ENCODE peak calls at places on chromosome 18, in ten cellular contexts. Q is T-helper 1 cell; B is neural crest cell; M is fibroblast of the aortic adventitia; C is SHP77; Z is stimulated activated CD4-positive, alpha-beta T cell treated with anti-CD3 and anti-CD28 coated beads, Interleukin-4, amount 100 ng/mL, for 24 hours; H is PC-3; S is stimulated activated naive CD8-positive, alpha-beta T cell treated with anti-CD3 and anti-CD28 coated beads, Interleukin-15, Interleukin-2, amounts not matched to agents 100 U/mL and 50 U/mL, for 24 hours; N is fibroblast of villous mesenchyme; D is GM03348. K is an unnamed sample.

GRCh38 chr18:58148954-58149471 is 105.0 kb downstream of the NEDD4L start:
- DNase-seq in H (peak), D (no peak), Q (no peak), N (no peak), C (no peak), B (no peak), S (no peak), M (no peak), Z (no peak), K (no peak)

GRCh38 chr18:77071711-77072292 is 60.8 kb downstream of the MBP start:
- DNase-seq in D (peak), S (peak), B (no peak), N (peak), C (peak), Q (peak), H (peak), M (peak), Z (peak), K (no peak)

GRCh38 chr18:1394426-1394825 is 489.8 kb downstream of the ADCYAP1 start:
- DNase-seq in M (no peak), H (peak), Q (no peak), B (no peak), Z (no peak), D (no peak), S (no peak), N (no peak), C (no peak), K (no peak)

GRCh38 chr18:58310517-58310916 is 266.5 kb downstream of the NEDD4L start:
- DNase-seq in Z (peak), D (no peak), B (no peak), M (no peak), Q (no peak), S (peak), C (no peak), H (no peak), N (no peak), K (no peak)

GRCh38 chr18:69064063-69064462 is 266.2 kb downstream of the CCDC102B start:
- DNase-seq in B (no peak), Z (no peak), H (peak), M (no peak), S (no peak), Q (no peak), C (no peak), N (no peak), D (no peak), K (no peak)

GRCh38 chr18:66616523-66616983 is 12.7 kb upstream of the CDH19 start:
- DNase-seq in Q (no peak), N (no peak), H (peak), D (no peak), C (peak), B (no peak), Z (no peak), S (no peak), M (no peak), K (no peak)

GRCh38 chr18:23067236-23067635 is 68.0 kb upstream of the CABLES1 start:
- DNase-seq in N (no peak), D (no peak), H (peak), S (no peak), C (no peak), Z (no peak), Q (no peak), M (no peak), B (no peak), K (no peak)

GRCh38 chr18:43350176-43350575 is 72.9 kb upstream of the SYT4 start:
- DNase-seq in C (no peak), B (no peak), N (no peak), M (no peak), H (no peak), Z (no peak), S (no peak), D (no peak), Q (no peak), K (no peak)

GRCh38 chr18:26863122-26863879 is 2.2 kb downstream of the AQP4 start:
- DNase-seq in B (peak), H (peak), C (no peak), N (no peak), S (no peak), Q (no peak), M (no peak), Z (no peak), D (peak), K (no peak)

K was measured in type B pancreatic cell.